ENCODE peak calls at places on chromosomes 11 and 22, in four cellular contexts. T is HepG2, V is SK-N-SH, I is GM12878. D is an unnamed sample.

GRCh38 chr22:17836977-17837742 is 62.9 kb upstream of the BID start:
- DNase-seq in T (no peak), V (no peak), I (no peak), D (peak)

GRCh38 chr22:46514592-46515207 is 22.7 kb downstream of the CELSR1 start:
- DNase-seq in T (no peak), V (no peak), I (no peak), D (no peak)

GRCh38 chr11:19168090-19168489 is 33.7 kb downstream of the CSRP3 start:
- DNase-seq in T (no peak), V (no peak), I (no peak), D (no peak)

GRCh38 chr11:47641585-47642098 is 717 bp downstream of the MTCH2 start:
- DNase-seq in T (no peak), V (peak), I (no peak), D (no peak)

GRCh38 chr11:133219543-133219942 is 312.8 kb downstream of the OPCML start:
- DNase-seq in T (no peak), V (no peak), I (no peak), D (peak)

GRCh38 chr11:128902515-128903066 is 11.4 kb downstream of the KCNJ5 start:
- DNase-seq in T (no peak), V (no peak), I (no peak), D (peak)

GRCh38 chr11:115548878-115549528 is 44.8 kb upstream of the CADM1 start:
- DNase-seq in T (peak), V (no peak), I (no peak), D (peak)

GRCh38 chr11:32137263-32137662 is 46.4 kb downstream of the RCN1 start:
- DNase-seq in T (no peak), V (no peak), I (no peak), D (no peak)

GRCh38 chr11:36214976-36215687 is 74.1 kb downstream of the COMMD9 start:
- DNase-seq in T (no peak), V (no peak), I (no peak), D (no peak)

DNA sequence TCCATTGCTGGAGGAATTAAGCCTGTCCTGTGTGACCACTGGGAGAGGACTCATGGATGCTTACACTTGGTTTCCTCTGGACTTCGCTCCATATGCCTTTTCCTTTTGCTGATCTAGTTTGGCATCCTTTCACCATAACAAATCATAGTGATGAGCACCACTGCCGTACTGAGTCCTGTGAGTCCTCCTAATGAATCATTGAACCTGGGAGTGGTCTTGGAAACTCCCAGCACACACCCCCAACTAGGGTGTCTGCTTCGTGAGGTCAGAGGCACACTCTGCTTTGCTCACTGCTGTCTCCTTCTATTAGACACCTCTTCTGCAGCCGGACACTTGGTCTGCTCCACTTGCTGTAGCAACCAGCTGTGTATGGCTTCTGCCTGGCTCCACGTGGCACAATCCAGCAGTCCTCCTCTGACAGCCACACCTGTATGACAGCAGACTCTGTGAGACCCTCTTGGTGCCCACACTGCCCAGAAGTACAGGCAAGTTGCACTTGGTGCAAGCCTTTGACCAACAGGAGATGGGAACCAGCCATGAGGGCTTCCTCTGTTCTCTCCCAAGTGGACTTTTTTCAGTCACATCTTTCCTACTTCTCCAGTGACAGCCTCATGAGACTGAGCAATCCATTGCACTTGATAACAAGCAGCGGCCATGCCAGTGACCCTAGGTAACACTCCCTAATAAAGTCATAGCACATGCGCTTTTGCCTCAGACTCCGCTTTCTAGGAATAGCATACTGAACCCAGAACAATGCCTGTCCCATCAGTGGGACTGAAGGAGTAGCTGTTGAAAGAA is 65.0 kb upstream of the HMGXB4 start:
- DNase-seq in T (no peak), V (no peak), I (no peak), D (no peak)
- TF ChIP-seq TCF12 in T (no peak), V (no peak), I (no peak), D (no peak)

DNA sequence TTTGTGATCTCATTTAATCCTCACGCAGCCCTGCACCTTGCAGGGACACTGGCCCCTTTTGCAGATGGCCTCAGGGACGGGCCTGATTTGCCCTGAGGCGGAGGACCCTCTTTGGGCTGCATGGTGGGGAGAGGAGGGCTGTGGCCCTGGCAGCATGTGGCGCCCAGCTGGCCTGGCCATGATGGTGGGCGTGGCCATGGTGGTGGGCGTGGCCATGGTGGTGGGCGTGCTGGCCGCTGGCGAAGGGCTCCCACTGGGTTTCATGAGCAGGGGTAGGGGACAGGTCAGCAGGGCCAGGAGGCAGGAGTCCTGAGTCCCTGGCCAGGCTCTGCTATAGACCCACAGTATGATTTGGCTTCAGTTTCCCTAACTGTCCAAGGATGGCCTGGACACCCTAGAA is 13.1 kb downstream of the WNT11 start:
- DNase-seq in T (no peak), V (peak), I (no peak), D (no peak)
- H3K4me2 ChIP-seq in T (no peak), V (no peak), I (no peak), D (no peak)

GRCh38 chr22:37505989-37506388 is 13.2 kb downstream of the CARD10 start:
- DNase-seq in T (no peak), V (no peak), I (no peak), D (no peak)

GRCh38 chr22:37508431-37508963 is 10.7 kb downstream of the CARD10 start:
- DNase-seq in T (no peak), V (no peak), I (no peak), D (no peak)

GRCh38 chr22:37505565-37505964 is 13.7 kb downstream of the CARD10 start:
- DNase-seq in T (no peak), V (no peak), I (no peak), D (no peak)

GRCh38 chr22:37509026-37509886 is 10.0 kb downstream of the CARD10 start:
- DNase-seq in T (no peak), V (peak), I (no peak), D (no peak)

GRCh38 chr22:37507731-37508130 is 11.5 kb downstream of the CARD10 start:
- DNase-seq in T (no peak), V (no peak), I (no peak), D (no peak)
- TF ChIP-seq TCF12 in T (no peak), V (no peak), I (no peak), D (no peak)

DNA sequence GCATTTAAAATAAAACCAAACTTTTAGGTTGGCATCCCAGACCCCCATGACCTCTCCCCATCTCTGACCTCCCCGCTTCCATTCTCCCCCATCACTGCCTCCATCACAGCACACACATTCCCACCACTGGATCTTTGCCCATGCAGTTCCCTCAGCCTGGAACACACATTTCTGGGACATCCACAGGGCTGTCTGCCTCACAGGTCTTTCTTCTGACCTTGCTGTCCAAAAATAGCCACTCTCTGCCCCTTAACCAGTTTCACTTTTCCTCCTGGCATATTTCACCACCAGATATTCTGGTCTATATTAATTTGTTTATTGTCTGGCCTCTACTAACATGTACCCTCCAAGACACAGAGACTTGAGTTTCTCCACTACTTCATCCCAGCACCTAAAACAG is 75.2 kb upstream of the PRDM11 start:
- DNase-seq in T (no peak), V (no peak), I (no peak), D (no peak)
- H3K4me2 ChIP-seq in T (no peak), V (no peak), I (no peak), D (no peak)

GRCh38 chr11:94297967-94298576 is 6.3 kb upstream of the IZUMO1R start:
- DNase-seq in T (no peak), V (no peak), I (no peak), D (no peak)

GRCh38 chr11:94295534-94295933 is 8.8 kb upstream of the IZUMO1R start:
- DNase-seq in T (no peak), V (no peak), I (no peak), D (no peak)
- TF ChIP-seq TCF12 in T (no peak), V (no peak), I (no peak), D (no peak)

DNA sequence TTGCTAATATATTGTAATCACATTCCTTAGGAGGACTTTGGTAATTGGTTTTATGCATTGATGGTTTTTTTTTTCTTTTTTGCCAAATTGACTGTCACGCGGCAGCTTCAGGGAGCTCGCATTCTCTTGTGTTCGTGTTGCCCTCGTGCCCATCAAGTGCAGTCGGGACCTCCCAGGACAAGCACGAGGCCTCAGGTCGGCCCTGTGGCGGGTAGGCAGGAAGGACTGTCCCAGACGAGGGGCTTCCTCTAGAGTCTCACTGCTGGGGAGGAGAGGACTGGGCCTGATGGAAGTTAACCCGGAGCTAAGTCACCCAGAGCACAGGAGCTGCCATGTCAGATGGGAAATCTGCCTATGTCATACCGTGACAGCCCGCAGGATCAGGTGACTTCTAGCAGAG is 37.0 kb downstream of the CTTN start:
- DNase-seq in T (no peak), V (no peak), I (no peak), D (no peak)
- H3K4me2 ChIP-seq in T (no peak), V (no peak), I (no peak), D (no peak)

GRCh38 chr11:78982377-78982925 is 407.8 kb upstream of the NARS2 start:
- DNase-seq in T (no peak), V (peak), I (no peak), D (no peak)
- TF ChIP-seq TCF12 in T (no peak), V (peak), I (no peak), D (no peak)

DNA sequence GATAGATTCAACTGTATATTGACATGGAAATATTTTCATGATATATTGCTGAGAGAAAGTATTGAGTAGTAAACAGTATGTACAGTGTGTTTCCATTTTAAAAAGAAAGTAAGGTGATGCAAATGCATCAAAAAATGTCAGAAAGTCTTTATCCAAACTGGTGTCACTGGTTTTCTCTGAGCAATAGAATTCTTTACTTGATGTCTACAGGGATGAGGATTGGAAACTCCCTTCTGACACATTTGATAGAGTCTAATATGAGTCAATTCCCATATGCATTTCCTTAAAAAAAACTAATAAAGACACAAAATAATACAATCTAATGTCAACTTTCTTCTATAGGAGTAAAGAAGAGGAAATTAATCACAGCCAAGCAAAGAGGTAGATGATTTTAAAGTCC is 18.3 kb upstream of the CCDC179 start:
- DNase-seq in T (no peak), V (no peak), I (no peak), D (no peak)
- H3K4me2 ChIP-seq in T (no peak), V (no peak), I (no peak), D (no peak)

D was measured in H1.